ENCODE peak calls at places on chromosomes 13 and 19, in nine cellular contexts. O is stomach, S is aorta, U is pancreas, B is trophoblast cell, A is breast epithelium, E is gastrocnemius medialis, F is tibial nerve, N is ascending aorta. I is an unnamed sample. For H3K27me3, the result is how much of the 10 kb centered on the place peaks cover.

GRCh38 chr13:112510002-112510780 is 77.8 kb downstream of the TUBGCP3 start:
- DNase-seq in S (no peak), U (no peak), A (no peak), O (no peak), B (peak), N (no peak), E (no peak), F (no peak), I (peak)

GRCh38 chr19:30671622-30672051 is 299.5 kb downstream of the ZNF536 start:
- DNase-seq in S (no peak), A (no peak), F (peak), N (no peak), E (no peak), O (peak), U (no peak), B (no peak), I (no peak)

GRCh38 chr13:109836629-109837607 is 50.5 kb upstream of the IRS2 start:
- DNase-seq in U (no peak), E (no peak), O (peak), B (no peak), F (no peak), S (no peak), N (no peak), A (no peak), I (no peak)

GRCh38 chr19:16051254-16052025 is 24.9 kb upstream of the TPM4 start:
- DNase-seq in O (no peak), A (no peak), N (no peak), S (no peak), E (no peak), U (no peak), B (no peak), F (no peak), I (no peak)

GRCh38 chr13:79404361-79404760 is 1.7 kb downstream of the RBM26 start:
- DNase-seq in N (no peak), U (no peak), A (no peak), E (no peak), O (no peak), B (no peak), F (no peak), S (no peak), I (no peak)

GRCh38 chr13:73671011-73671410 is 463.2 kb downstream of the KLF12 start:
- DNase-seq in A (no peak), B (no peak), O (no peak), N (no peak), F (no peak), U (no peak), S (no peak), E (no peak), I (no peak)

GRCh38 chr19:57406516-57407123 is 4.3 kb upstream of the ZNF17 start:
- DNase-seq in S (peak), U (peak), O (peak), N (no peak), F (no peak), E (no peak), B (peak), A (peak), I (peak)

GRCh38 chr13:29465741-29466293 is 129.7 kb downstream of the SLC7A1 start:
- DNase-seq in S (no peak), A (no peak), F (peak), U (peak), E (no peak), B (no peak), N (peak), O (peak), I (no peak)

GRCh38 chr19:16391301-16392055 is 66.9 kb downstream of the KLF2 start:
- DNase-seq in B (no peak), U (no peak), O (no peak), N (no peak), A (no peak), E (no peak), F (no peak), S (no peak), I (no peak)

GRCh38 chr13:40194204-40194806 is 472.1 kb downstream of the FOXO1 start:
- DNase-seq in N (no peak), S (no peak), A (no peak), E (no peak), U (no peak), O (no peak), F (no peak), B (no peak), I (no peak)
- H3K27me3 ChIP-seq in N (under half), S (under half), A (under half), E (under half), U (under half), O (under half), F (under half), B (under half), I (under half)

DNA sequence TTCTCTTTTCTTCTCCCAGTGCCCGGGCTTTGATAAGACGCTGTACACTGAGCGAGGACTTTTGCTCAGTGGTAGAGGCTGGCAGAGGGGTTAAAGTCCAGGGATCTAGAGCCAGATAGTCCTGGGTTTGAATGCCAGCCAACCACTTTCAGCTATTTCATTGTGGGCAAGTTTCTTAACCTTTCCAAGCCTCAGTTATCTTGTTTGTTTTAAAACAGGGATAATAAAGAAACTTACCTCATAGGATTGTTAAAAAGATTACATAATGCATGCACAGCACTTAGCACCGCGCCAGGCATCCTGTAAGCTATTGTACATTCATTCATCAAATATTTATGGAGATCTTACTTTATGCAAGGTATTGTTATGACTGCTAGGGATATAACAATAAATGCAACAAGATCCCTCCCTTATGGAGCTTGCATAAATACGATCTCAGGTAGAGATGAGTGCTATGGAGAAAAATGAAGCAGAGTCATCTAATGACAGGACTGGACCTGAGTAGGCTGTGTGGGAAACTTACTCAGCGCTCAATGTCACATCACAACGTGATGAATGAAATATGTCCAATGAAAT is 70.8 kb downstream of the LNX2 start:
- DNase-seq in A (no peak), B (no peak), E (no peak), N (no peak), O (peak), F (no peak), S (no peak), U (peak), I (no peak)
- H3K27ac ChIP-seq in A (no peak), B (no peak), E (no peak), N (no peak), O (no peak), F (no peak), S (no peak), U (no peak), I (no peak)

GRCh38 chr19:12665281-12665573 is 1.3 kb downstream of the MAN2B1 start:
- DNase-seq in A (no peak), U (no peak), E (no peak), S (peak), O (peak), B (no peak), F (peak), N (peak), I (no peak)
- H3K4me3 ChIP-seq in A (peak), U (peak), E (no peak), S (no peak), O (no peak), B (no peak), F (no peak), N (peak), I (peak)

GRCh38 chr13:86080340-86080995 is 281.2 kb upstream of the SLITRK6 start:
- DNase-seq in F (no peak), B (no peak), A (no peak), S (no peak), E (no peak), U (no peak), N (no peak), O (no peak), I (no peak)
- H3K27me3 ChIP-seq in F (under half), B (under half), A (under half), S (under half), E (under half), U (under half), N (under half), O (under half), I (under half)

GRCh38 chr19:1811942-1812425 is at the start of gene ATP8B3:
- DNase-seq in E (no peak), O (peak), F (no peak), A (no peak), B (no peak), S (no peak), U (no peak), N (no peak), I (no peak)
- H3K27ac ChIP-seq in E (peak), O (peak), F (peak), A (peak), B (no peak), S (peak), U (no peak), N (peak), I (peak)

DNA sequence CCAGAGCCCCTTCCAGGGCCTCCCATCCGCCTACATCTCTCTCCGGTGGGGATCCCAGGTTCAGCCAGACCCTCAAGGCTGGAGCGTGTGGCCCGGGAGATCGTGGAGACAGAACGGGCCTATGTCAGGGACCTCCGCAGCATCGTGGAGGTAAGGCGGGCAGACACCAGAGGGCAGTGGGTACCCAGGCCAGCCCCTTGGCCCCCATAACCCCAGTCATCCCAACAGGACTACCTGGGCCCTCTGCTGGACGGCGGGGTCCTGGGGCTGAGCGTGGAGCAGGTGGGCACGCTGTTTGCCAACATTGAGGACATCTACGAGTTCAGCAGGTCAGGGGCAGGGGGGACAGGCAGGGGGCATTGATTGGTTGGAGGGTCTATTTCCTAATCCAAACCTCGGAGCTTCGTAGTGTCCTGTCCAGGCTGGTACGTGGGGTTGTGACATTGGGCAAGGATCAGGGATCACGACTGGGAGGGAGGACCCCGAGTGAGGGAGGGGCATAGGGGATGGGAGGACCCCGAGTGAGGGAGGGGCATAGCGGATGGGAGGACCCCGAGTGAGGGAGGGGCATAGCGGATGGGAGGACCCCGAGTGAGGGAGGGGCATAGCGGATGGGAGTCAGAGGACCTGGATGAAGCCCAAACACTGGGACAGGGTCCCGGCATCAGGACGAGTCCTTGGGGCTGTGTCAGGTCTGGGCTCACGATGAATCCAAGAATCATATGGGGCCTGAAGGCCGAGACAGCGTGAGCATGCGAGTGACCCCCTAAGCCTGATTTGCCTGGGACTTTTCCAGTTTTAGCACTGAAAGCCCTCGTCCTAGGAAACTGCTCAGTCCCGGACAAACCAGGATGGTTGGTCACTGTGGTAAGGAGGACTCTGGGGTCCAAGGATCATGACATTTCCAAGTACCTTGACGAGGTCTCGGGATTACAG is 2.9 kb downstream of the PLEKHG2 start:
- DNase-seq in N (peak), A (no peak), S (no peak), B (no peak), F (no peak), E (no peak), O (no peak), U (no peak), I (no peak)
- H3K4me3 ChIP-seq in N (peak), A (peak), S (no peak), B (peak), F (peak), E (peak), O (peak), U (peak), I (no peak)

I was measured in dorsolateral prefrontal cortex.